ENCODE peak calls at places on chromosomes 7 and 10, in seven cellular contexts. One of them, this sample, is unnamed.

GRCh38 chr7:106730021-106730420 is 69.1 kb upstream of the CCDC71L start:
- DNase-seq in stimulated activated naive CD8-positive, alpha-beta T cell treated with anti-CD3 and anti-CD28 coated beads, Interleukin-15, amount 100 ng/mL, for 72 hours: no peak
- DNase-seq in GM23338: no peak
- DNase-seq in EH: no peak
- DNase-seq in ACHN: no peak
- DNase-seq in lower lobe of right lung: no peak
- DNase-seq in retina: no peak
- DNase-seq in this sample: no peak

GRCh38 chr7:34755008-34755407 is 97.0 kb downstream of the NPSR1 start:
- DNase-seq in lower lobe of right lung: no peak
- DNase-seq in EH: no peak
- DNase-seq in GM23338: no peak
- DNase-seq in retina: no peak
- DNase-seq in stimulated activated naive CD8-positive, alpha-beta T cell treated with anti-CD3 and anti-CD28 coated beads, Interleukin-15, amount 100 ng/mL, for 72 hours: no peak
- DNase-seq in ACHN: no peak
- DNase-seq in this sample: no peak

GRCh38 chr10:92079003-92079402 is 155.4 kb downstream of the BTAF1 start:
- DNase-seq in EH: no peak
- DNase-seq in retina: no peak
- DNase-seq in stimulated activated naive CD8-positive, alpha-beta T cell treated with anti-CD3 and anti-CD28 coated beads, Interleukin-15, amount 100 ng/mL, for 72 hours: no peak
- DNase-seq in ACHN: no peak
- DNase-seq in GM23338: no peak
- DNase-seq in lower lobe of right lung: no peak
- DNase-seq in this sample: no peak

GRCh38 chr10:86969421-86970041 is 1.2 kb downstream of the ADIRF start:
- DNase-seq in GM23338: no peak
- DNase-seq in stimulated activated naive CD8-positive, alpha-beta T cell treated with anti-CD3 and anti-CD28 coated beads, Interleukin-15, amount 100 ng/mL, for 72 hours: no peak
- DNase-seq in lower lobe of right lung: no peak
- DNase-seq in ACHN: no peak
- DNase-seq in retina: peak
- DNase-seq in EH: peak
- DNase-seq in this sample: no peak

GRCh38 chr7:26858735-26859134 is 5.7 kb downstream of the SKAP2 start:
- DNase-seq in GM23338: peak
- DNase-seq in retina: peak
- DNase-seq in lower lobe of right lung: no peak
- DNase-seq in EH: no peak
- DNase-seq in stimulated activated naive CD8-positive, alpha-beta T cell treated with anti-CD3 and anti-CD28 coated beads, Interleukin-15, amount 100 ng/mL, for 72 hours: no peak
- DNase-seq in ACHN: peak
- DNase-seq in this sample: no peak

GRCh38 chr7:128120976-128121490 is 89.8 kb upstream of the LRRC4 start:
- DNase-seq in stimulated activated naive CD8-positive, alpha-beta T cell treated with anti-CD3 and anti-CD28 coated beads, Interleukin-15, amount 100 ng/mL, for 72 hours: no peak
- DNase-seq in EH: no peak
- DNase-seq in ACHN: no peak
- DNase-seq in lower lobe of right lung: no peak
- DNase-seq in retina: no peak
- DNase-seq in GM23338: no peak
- DNase-seq in this sample: no peak

GRCh38 chr10:72027498-72027897 is 60.9 kb downstream of the SPOCK2 start:
- DNase-seq in GM23338: no peak
- DNase-seq in EH: peak
- DNase-seq in lower lobe of right lung: no peak
- DNase-seq in ACHN: no peak
- DNase-seq in retina: no peak
- DNase-seq in stimulated activated naive CD8-positive, alpha-beta T cell treated with anti-CD3 and anti-CD28 coated beads, Interleukin-15, amount 100 ng/mL, for 72 hours: no peak
- DNase-seq in this sample: no peak

GRCh38 chr10:119105155-119105554 is 1.2 kb downstream of the DENND10 start:
- DNase-seq in GM23338: no peak
- DNase-seq in EH: no peak
- DNase-seq in lower lobe of right lung: no peak
- DNase-seq in ACHN: no peak
- DNase-seq in retina: no peak
- DNase-seq in stimulated activated naive CD8-positive, alpha-beta T cell treated with anti-CD3 and anti-CD28 coated beads, Interleukin-15, amount 100 ng/mL, for 72 hours: no peak
- DNase-seq in this sample: no peak

GRCh38 chr10:103188853-103189252 is 4.2 kb downstream of the NT5C2 start:
- DNase-seq in ACHN: no peak
- DNase-seq in retina: no peak
- DNase-seq in EH: peak
- DNase-seq in GM23338: no peak
- DNase-seq in lower lobe of right lung: no peak
- DNase-seq in stimulated activated naive CD8-positive, alpha-beta T cell treated with anti-CD3 and anti-CD28 coated beads, Interleukin-15, amount 100 ng/mL, for 72 hours: no peak
- DNase-seq in this sample: no peak

GRCh38 chr10:28958468-28958867 is 281.1 kb downstream of the BAMBI start:
- DNase-seq in retina: no peak
- DNase-seq in EH: no peak
- DNase-seq in GM23338: no peak
- DNase-seq in stimulated activated naive CD8-positive, alpha-beta T cell treated with anti-CD3 and anti-CD28 coated beads, Interleukin-15, amount 100 ng/mL, for 72 hours: no peak
- DNase-seq in ACHN: no peak
- DNase-seq in lower lobe of right lung: no peak
- DNase-seq in this sample: no peak

This sample was measured in activated T-cell treated with anti-CD3 and anti-CD28 coated beads for 4 hours.